ENCODE peak calls at places on chromosomes 5 and 9, in six cellular contexts. U, T, X, D, W and B are unnamed samples. For H3K36me3, the result is how much of the 10 kb centered on the place peaks cover.

GRCh38 chr9:99354104-99354503 is 132.0 kb downstream of the SEC61B start:
- DNase-seq in W (no peak), T (peak), X (no peak), D (no peak), U (no peak), B (no peak)

GRCh38 chr9:134224130-134224826 is 59.9 kb upstream of the RNU6ATAC start:
- DNase-seq in U (no peak), T (no peak), W (no peak), D (no peak), X (no peak), B (no peak)

GRCh38 chr5:36414869-36415282 is 113.2 kb upstream of the RANBP3L start:
- DNase-seq in D (peak), U (peak), X (peak), T (peak), W (peak), B (peak)

GRCh38 chr9:89477395-89477794 is 20.5 kb downstream of the SEMA4D start:
- DNase-seq in U (no peak), D (no peak), X (no peak), W (no peak), T (no peak), B (no peak)

GRCh38 chr5:6399978-6400910 is 21.9 kb upstream of the MED10 start:
- DNase-seq in T (peak), U (no peak), X (no peak), W (no peak), D (peak), B (no peak)

GRCh38 chr5:17248999-17249634 is 31.7 kb downstream of the BASP1 start:
- DNase-seq in U (no peak), X (no peak), T (peak), W (no peak), D (peak), B (no peak)

GRCh38 chr9:123239726-123240125 is 28.7 kb downstream of the STRBP start:
- DNase-seq in D (peak), X (no peak), T (no peak), U (no peak), W (peak), B (no peak)

GRCh38 chr5:73393606-73394489 is 54.7 kb downstream of the FOXD1 start:
- DNase-seq in D (peak), U (no peak), T (no peak), X (no peak), W (no peak), B (no peak)

GRCh38 chr9:134625361-134626140 is 16.1 kb upstream of the COL5A1 start:
- DNase-seq in X (no peak), T (peak), D (peak), W (no peak), U (no peak), B (no peak)

GRCh38 chr9:33923079-33923478 is 106.1 kb downstream of the UBE2R2 start:
- DNase-seq in W (no peak), T (no peak), D (no peak), X (no peak), U (no peak), B (no peak)

GRCh38 chr9:33927694-33928093 is 110.7 kb downstream of the UBE2R2 start:
- DNase-seq in T (no peak), X (no peak), D (no peak), U (no peak), W (no peak), B (no peak)

GRCh38 chr9:33924978-33925797 is 108.2 kb downstream of the UBE2R2 start:
- DNase-seq in T (peak), D (peak), W (peak), X (peak), U (peak), B (peak)

GRCh38 chr9:33923998-33924701 is 107.2 kb downstream of the UBE2R2 start:
- DNase-seq in W (no peak), D (no peak), T (no peak), U (no peak), X (no peak), B (no peak)

DNA sequence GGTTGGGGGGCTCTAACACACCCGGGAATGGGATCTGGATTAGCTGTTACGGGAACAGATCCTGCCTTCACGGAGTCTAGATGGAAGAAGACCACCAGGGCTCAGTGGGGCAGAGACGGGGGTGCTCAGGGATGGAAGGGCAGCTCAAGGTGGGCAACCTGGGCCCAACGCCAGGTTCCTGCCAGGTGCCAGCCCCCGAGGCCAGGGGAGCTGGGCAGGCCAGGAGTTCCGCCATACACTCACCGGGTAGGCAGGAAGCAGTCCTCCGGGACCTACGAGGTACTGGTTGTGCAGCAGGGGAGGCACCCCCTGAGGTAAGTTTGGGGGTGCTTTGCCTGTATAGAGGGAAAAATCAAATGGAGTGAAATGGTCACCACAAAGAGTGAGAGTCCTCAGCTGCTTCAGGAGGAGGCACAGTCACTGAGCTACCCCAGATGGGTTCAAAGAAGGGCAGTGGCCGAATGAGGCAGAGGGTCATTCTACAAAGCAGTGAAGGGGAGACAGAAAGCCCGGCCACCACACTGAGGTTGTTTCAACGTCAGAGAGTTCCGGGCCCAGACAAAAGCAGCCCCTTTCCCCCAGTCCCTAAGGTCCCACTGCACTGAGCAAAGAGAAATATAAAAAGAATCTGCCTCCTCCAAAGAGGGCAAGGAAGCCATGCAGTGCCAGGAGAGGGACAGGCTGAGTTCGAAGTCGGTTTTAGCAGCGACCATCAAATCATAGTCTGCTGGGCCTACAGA is 110.0 kb downstream of the UBE2R2 start:
- DNase-seq in T (no peak), U (no peak), D (no peak), X (no peak), W (no peak), B (no peak)
- H3K36me3 ChIP-seq in T (under half), U (under half), D (under half), X (under half), W (half or more), B (under half)

DNA sequence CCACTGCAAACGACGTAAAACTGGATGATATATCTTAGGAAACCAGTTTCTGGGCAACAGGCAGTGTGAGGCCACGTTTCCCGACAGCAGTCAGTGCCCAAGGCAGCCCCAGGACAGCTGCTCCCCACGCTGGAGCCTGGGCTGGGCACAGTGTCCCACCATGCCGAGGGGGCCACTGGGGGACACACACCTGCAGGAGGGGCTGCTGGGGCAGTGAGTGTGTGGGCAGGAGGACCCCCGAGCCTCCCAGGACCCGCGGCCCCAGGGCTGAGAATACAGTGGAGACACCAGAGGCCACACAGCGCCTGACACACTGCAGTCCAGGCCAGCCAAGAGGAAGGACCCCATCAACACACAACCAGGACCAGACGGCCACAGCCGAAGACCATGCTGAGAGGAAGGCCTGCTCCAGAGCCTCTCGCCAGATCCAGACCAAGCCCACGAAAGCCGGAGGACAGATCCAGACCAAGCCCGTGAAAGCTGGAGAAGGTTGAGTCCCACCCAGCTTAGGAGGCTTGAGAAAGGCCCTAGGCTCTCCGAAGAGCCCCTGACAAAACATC is 26.1 kb downstream of the EXD3 start:
- DNase-seq in D (no peak), W (no peak), U (no peak), X (no peak), T (no peak), B (peak)
- TF ChIP-seq EZH2phosphoT487 in D (no peak), W (no peak), U (no peak), X (no peak), T (no peak), B (no peak)

GRCh38 chr9:136832581-136832980 is 9.7 kb upstream of the AJM1 start:
- DNase-seq in X (no peak), W (no peak), U (no peak), T (no peak), D (no peak), B (no peak)

GRCh38 chr9:136829981-136830885 is 12.0 kb upstream of the AJM1 start:
- DNase-seq in W (no peak), X (no peak), T (no peak), U (no peak), D (no peak), B (no peak)

GRCh38 chr9:136831002-136831719 is 11.1 kb upstream of the AJM1 start:
- DNase-seq in T (no peak), D (no peak), W (no peak), X (no peak), U (no peak), B (no peak)

GRCh38 chr9:136833381-136834142 is 8.7 kb upstream of the AJM1 start:
- DNase-seq in W (no peak), D (no peak), U (no peak), X (no peak), T (no peak), B (no peak)

GRCh38 chr9:136831720-136832104 is 10.6 kb upstream of the AJM1 start:
- DNase-seq in U (no peak), T (no peak), W (no peak), D (no peak), X (no peak), B (no peak)
- H3K36me3 ChIP-seq in U (under half), T (under half), W (half or more), D (under half), X (under half), B (under half)

GRCh38 chr5:10914741-10915480 is 153.9 kb upstream of the DAP start:
- DNase-seq in D (peak), U (no peak), T (peak), X (no peak), W (no peak), B (no peak)

GRCh38 chr5:10912435-10912834 is 151.4 kb upstream of the DAP start:
- DNase-seq in W (no peak), U (no peak), X (no peak), D (no peak), T (no peak), B (no peak)

GRCh38 chr5:10910261-10910660 is 149.2 kb upstream of the DAP start:
- DNase-seq in W (no peak), U (no peak), T (no peak), X (no peak), D (no peak), B (no peak)

GRCh38 chr5:10913846-10914245 is 152.8 kb upstream of the DAP start:
- DNase-seq in X (no peak), T (peak), W (no peak), U (no peak), D (peak), B (no peak)

GRCh38 chr5:10913181-10913810 is 152.3 kb upstream of the DAP start:
- DNase-seq in U (no peak), T (no peak), X (no peak), W (no peak), D (no peak), B (no peak)
- TF ChIP-seq EZH2phosphoT487 in U (no peak), T (no peak), X (no peak), W (no peak), D (no peak), B (no peak)

GRCh38 chr9:127526655-127527559 is 75.6 kb downstream of the LRSAM1 start:
- DNase-seq in U (no peak), D (no peak), T (no peak), W (no peak), X (no peak), B (no peak)
- H3K36me3 ChIP-seq in U (under half), D (under half), T (half or more), W (under half), X (under half), B (under half)

GRCh38 chr5:2141254-2142000 is 258.7 kb upstream of the IRX4 start:
- DNase-seq in X (no peak), W (no peak), D (no peak), T (no peak), U (no peak), B (no peak)
- TF ChIP-seq EZH2phosphoT487 in X (no peak), W (no peak), D (no peak), T (no peak), U (no peak), B (no peak)

GRCh38 chr9:95606951-95607350 is 90.2 kb upstream of the PTCH1 start:
- DNase-seq in U (no peak), D (no peak), W (no peak), X (no peak), T (no peak), B (no peak)

GRCh38 chr9:95605826-95606555 is 89.2 kb upstream of the PTCH1 start:
- DNase-seq in X (peak), T (no peak), D (no peak), U (no peak), W (no peak), B (peak)

GRCh38 chr9:95610006-95610785 is 93.4 kb upstream of the PTCH1 start:
- DNase-seq in W (no peak), T (no peak), D (no peak), X (no peak), U (no peak), B (no peak)

GRCh38 chr9:95609426-95609825 is 92.7 kb upstream of the PTCH1 start:
- DNase-seq in D (no peak), U (no peak), W (no peak), T (no peak), X (no peak), B (no peak)

DNA sequence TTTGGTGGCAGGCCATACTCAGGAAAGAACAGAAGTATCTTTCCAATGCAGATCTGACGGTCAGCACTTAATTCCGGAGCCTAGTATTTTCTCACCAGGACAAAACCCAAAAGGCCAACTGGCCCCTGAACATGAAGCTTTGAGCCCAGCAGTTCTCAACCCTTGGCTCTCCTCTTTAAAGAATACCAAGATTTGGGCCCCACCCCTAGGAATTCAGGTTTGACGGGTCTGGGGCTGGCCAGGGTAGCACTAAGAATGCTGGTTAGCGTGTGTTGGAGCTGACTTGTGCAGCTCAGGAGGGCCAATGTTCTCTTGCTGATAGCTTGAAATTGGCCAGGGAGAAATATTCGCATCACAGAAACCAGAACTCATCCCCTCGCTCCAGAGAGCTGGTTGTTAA is 88.3 kb upstream of the PTCH1 start:
- DNase-seq in X (peak), W (no peak), U (no peak), T (no peak), D (peak), B (peak)
- H3K36me3 ChIP-seq in X (under half), W (under half), U (under half), T (under half), D (under half), B (under half)

GRCh38 chr5:83711982-83712601 is 8.6 kb downstream of the HAPLN1 start:
- DNase-seq in D (peak), T (peak), U (no peak), W (peak), X (peak), B (peak)
- TF ChIP-seq EZH2phosphoT487 in D (no peak), T (no peak), U (no peak), W (no peak), X (no peak), B (no peak)

GRCh38 chr9:119844431-119844830 is 475.2 kb upstream of the BRINP1 start:
- DNase-seq in D (no peak), W (no peak), X (no peak), U (no peak), T (no peak), B (no peak)
- H3K36me3 ChIP-seq in D (under half), W (under half), X (under half), U (under half), T (under half), B (under half)